ENCODE peak calls at places on chromosomes 7 and 10, in six cellular contexts. Z is RWPE2, L is HCT116, R is endodermal cell, S is IMR-90, C is cardiac muscle cell. Y is an unnamed sample.

GRCh38 chr7:45658716-45659495 is 84.7 kb downstream of the ADCY1 start:
- DNase-seq in C (peak), L (no peak), Z (no peak), R (peak), S (no peak), Y (no peak)

GRCh38 chr7:101303102-101303701 is 18.4 kb downstream of the IFT22 start:
- DNase-seq in C (no peak), L (no peak), S (no peak), R (peak), Z (no peak), Y (no peak)

GRCh38 chr10:12699258-12699700 is 302.2 kb downstream of the CCDC3 start:
- DNase-seq in Z (no peak), L (no peak), S (no peak), C (no peak), R (no peak), Y (no peak)

GRCh38 chr10:32207544-32207943 is 139.4 kb downstream of the EPC1 start:
- DNase-seq in Z (no peak), S (peak), L (peak), C (peak), R (peak), Y (no peak)

GRCh38 chr10:97685395-97685958 is 1.6 kb downstream of the AVPI1 start:
- DNase-seq in S (peak), R (peak), Z (peak), C (peak), L (peak), Y (no peak)

GRCh38 chr7:44085549-44085948 is 3.2 kb upstream of the POLM start:
- DNase-seq in Z (no peak), S (no peak), L (no peak), C (no peak), R (peak), Y (peak)

GRCh38 chr10:68218786-68219185 is 13.1 kb downstream of the ATOH7 start:
- DNase-seq in Z (no peak), L (no peak), S (no peak), R (no peak), C (no peak), Y (no peak)

GRCh38 chr10:124048371-124049290 is 44.8 kb downstream of the CHST15 start:
- DNase-seq in S (no peak), R (no peak), L (no peak), C (no peak), Z (no peak), Y (peak)

GRCh38 chr7:32158076-32158475 is 87.9 kb upstream of the PDE1C start:
- DNase-seq in S (no peak), C (peak), Z (no peak), R (no peak), L (no peak), Y (no peak)

GRCh38 chr10:18737236-18737635 is 78.0 kb downstream of the ARL5B start:
- DNase-seq in Z (no peak), L (no peak), C (no peak), S (peak), R (no peak), Y (no peak)

GRCh38 chr10:5816170-5816569 is 2.9 kb upstream of the GDI2 start:
- DNase-seq in C (no peak), S (no peak), R (no peak), L (no peak), Z (no peak), Y (no peak)

GRCh38 chr7:93027044-93027443 is 90.7 kb downstream of the SAMD9 start:
- DNase-seq in S (no peak), Z (no peak), C (no peak), L (no peak), R (no peak), Y (no peak)

GRCh38 chr7:77450054-77450453 is 33.9 kb upstream of the GSAP start:
- DNase-seq in S (peak), L (no peak), C (no peak), R (no peak), Z (no peak), Y (no peak)

GRCh38 chr7:112575864-112576263 is 95.1 kb downstream of the LSMEM1 start:
- DNase-seq in C (peak), R (no peak), S (no peak), Z (no peak), L (no peak), Y (no peak)

GRCh38 chr10:119688033-119688508 is 36.9 kb downstream of the BAG3 start:
- DNase-seq in S (no peak), R (peak), C (peak), L (no peak), Z (no peak), Y (no peak)

GRCh38 chr10:48470115-48470892 is 134.6 kb downstream of the ARHGAP22 start:
- DNase-seq in S (peak), C (peak), R (peak), L (no peak), Z (no peak), Y (no peak)

GRCh38 chr7:64744680-64745079 is 49.5 kb upstream of the ZNF138 start:
- DNase-seq in Z (no peak), C (no peak), L (no peak), R (no peak), S (no peak), Y (no peak)

GRCh38 chr10:59508296-59508695 is 145.9 kb upstream of the FAM13C start:
- DNase-seq in C (no peak), S (peak), Z (no peak), R (no peak), L (peak), Y (no peak)

GRCh38 chr7:44290250-44290616 is 35.2 kb downstream of the CAMK2B start:
- DNase-seq in L (no peak), Z (peak), S (no peak), R (peak), C (no peak), Y (peak)

GRCh38 chr7:9013940-9014339 is 580.5 kb downstream of the NXPH1 start:
- DNase-seq in R (peak), C (no peak), Z (no peak), S (no peak), L (no peak), Y (no peak)

GRCh38 chr7:119397156-119397555 is 875.8 kb upstream of the KCND2 start:
- DNase-seq in C (no peak), Z (no peak), R (no peak), S (no peak), L (no peak), Y (no peak)

GRCh38 chr7:35024298-35024697 is 13.0 kb downstream of the DPY19L1 start:
- DNase-seq in L (no peak), S (no peak), C (no peak), R (no peak), Z (no peak), Y (no peak)

GRCh38 chr7:79471283-79471682 is 17.8 kb upstream of the MAGI2 start:
- DNase-seq in C (no peak), R (no peak), S (no peak), Z (no peak), L (no peak), Y (no peak)

GRCh38 chr10:131849591-131850489 is 51.0 kb upstream of the PPP2R2D start:
- DNase-seq in S (no peak), R (peak), L (no peak), C (no peak), Z (no peak), Y (peak)

GRCh38 chr10:5292196-5292735 is 72.5 kb upstream of the UCN3 start:
- DNase-seq in S (no peak), C (no peak), Z (no peak), R (no peak), L (no peak), Y (no peak)

GRCh38 chr7:49023345-49024330 is 99.3 kb downstream of the CDC14C start:
- DNase-seq in Z (no peak), L (no peak), C (no peak), S (no peak), R (peak), Y (no peak)

GRCh38 chr7:116443101-116443523 is 56.4 kb upstream of the CAV2 start:
- DNase-seq in Z (no peak), S (peak), C (no peak), L (peak), R (no peak), Y (no peak)

GRCh38 chr7:17185690-17186070 is 112.8 kb upstream of the AHR start:
- DNase-seq in Z (no peak), S (peak), C (no peak), L (no peak), R (no peak), Y (no peak)

GRCh38 chr7:1087952-1088920 is at the start of gene GPER1:
- DNase-seq in C (peak), R (peak), S (peak), L (peak), Z (no peak), Y (no peak)
- H3K27ac ChIP-seq in C (peak), R (no peak), S (peak), L (peak), Z (no peak), Y (no peak)

DNA sequence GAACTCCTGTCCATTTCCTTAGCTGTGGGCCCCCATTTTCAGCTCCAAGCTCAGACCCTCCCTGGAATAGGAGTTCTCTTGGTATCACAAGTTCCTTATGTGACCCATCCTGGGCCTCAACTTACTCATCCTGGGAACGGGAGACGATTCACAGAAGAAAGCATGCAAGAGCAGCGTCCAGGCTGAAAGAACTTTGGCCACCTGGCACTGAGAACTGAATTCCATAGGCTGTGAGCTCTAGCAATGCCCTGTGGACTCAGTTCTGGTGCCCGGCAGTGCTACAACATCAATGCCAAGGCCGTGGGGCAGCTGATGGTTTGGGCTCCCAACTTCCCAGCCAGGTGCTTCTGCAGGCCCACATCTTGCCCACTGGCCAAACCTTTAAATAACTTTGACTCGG is 3.9 kb upstream of the CUEDC2 start:
- DNase-seq in C (no peak), Z (no peak), S (no peak), L (no peak), R (no peak), Y (no peak)
- H3K4me3 ChIP-seq in C (no peak), Z (no peak), S (no peak), L (no peak), R (no peak), Y (no peak)

GRCh38 chr7:22657479-22657878 is 69.5 kb upstream of the IL6 start:
- DNase-seq in L (no peak), Z (no peak), C (no peak), S (no peak), R (no peak), Y (no peak)
- TF ChIP-seq CTCF in L (no peak), Z (no peak), C (no peak), S (peak), R (peak), Y (peak)

DNA sequence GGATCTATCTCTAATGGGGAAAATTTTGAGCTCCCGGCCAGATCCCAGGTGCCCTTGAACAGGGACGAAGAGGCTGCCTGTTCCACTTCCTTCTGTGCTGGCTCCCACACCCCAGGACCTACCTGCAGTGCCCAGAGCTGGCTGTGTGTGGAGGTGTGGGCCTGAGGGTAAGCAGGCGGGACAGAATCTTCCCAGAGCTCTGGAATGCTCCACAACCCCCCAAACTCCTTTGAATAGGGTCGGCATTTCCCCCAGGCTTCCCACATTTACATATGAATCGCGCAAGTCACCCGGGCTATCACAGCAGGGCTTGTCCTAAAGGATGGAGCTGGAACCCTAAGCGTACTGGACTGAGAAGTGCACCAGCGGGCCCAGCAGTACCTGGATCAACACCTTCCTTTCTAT is 95.9 kb downstream of the DNMBP start:
- DNase-seq in Z (no peak), S (no peak), L (no peak), C (peak), R (peak), Y (no peak)
- H3K27ac ChIP-seq in Z (peak), S (no peak), L (no peak), C (peak), R (peak), Y (no peak)